ENCODE peak calls at places on chromosomes 1 and 21, in six cellular contexts. K is H9, P is SK-N-SH, E is astrocyte, Q is mammary epithelial cell, M is keratinocyte. X is an unnamed sample. For H3K4me1, the result is how much of the 10 kb centered on the place peaks cover.

GRCh38 chr1:89451011-89451410 is 73.6 kb upstream of the LRRC8B start:
- DNase-seq in M (no peak), Q (peak), E (peak), K (no peak), P (no peak), X (no peak)

GRCh38 chr1:233816348-233816747 is 88.1 kb upstream of the SLC35F3 start:
- DNase-seq in M (no peak), K (no peak), E (no peak), P (peak), Q (no peak), X (no peak)

GRCh38 chr1:29133861-29134694 is 10.4 kb upstream of the TMEM200B start:
- DNase-seq in P (peak), M (no peak), E (no peak), Q (no peak), K (no peak), X (no peak)

GRCh38 chr1:157540160-157540748 is 12.1 kb downstream of the FCRL5 start:
- DNase-seq in P (no peak), K (peak), Q (no peak), M (no peak), E (no peak), X (no peak)

GRCh38 chr1:1597275-1597930 is 2.5 kb downstream of the FNDC10 start:
- DNase-seq in M (no peak), Q (no peak), K (peak), E (no peak), P (peak), X (no peak)

GRCh38 chr21:14403681-14404318 is 20.9 kb upstream of the HSPA13 start:
- DNase-seq in E (peak), Q (peak), K (no peak), P (peak), M (no peak), X (no peak)

GRCh38 chr21:26835714-26836265 is 9.4 kb downstream of the ADAMTS1 start:
- DNase-seq in P (no peak), K (no peak), M (no peak), E (no peak), Q (peak), X (no peak)

GRCh38 chr1:44484155-44484688 is 79.2 kb downstream of the RNF220 start:
- DNase-seq in E (peak), P (no peak), M (no peak), Q (peak), K (peak), X (no peak)

GRCh38 chr1:9022773-9023172 is 3.5 kb downstream of the SLC2A7 start:
- DNase-seq in Q (no peak), P (no peak), E (no peak), K (no peak), M (no peak), X (no peak)

GRCh38 chr21:16071761-16072160 is 342.0 kb downstream of the USP25 start:
- DNase-seq in Q (no peak), P (no peak), K (no peak), M (no peak), E (no peak), X (no peak)

GRCh38 chr1:91774520-91775203 is 111.3 kb downstream of the TGFBR3 start:
- DNase-seq in E (peak), P (no peak), M (no peak), Q (no peak), K (no peak), X (no peak)

GRCh38 chr1:82542766-82543165 is 742.0 kb downstream of the ADGRL2 start:
- DNase-seq in E (peak), M (no peak), K (no peak), P (no peak), Q (no peak), X (no peak)

GRCh38 chr1:199308349-199308846 is 669.6 kb downstream of the PTPRC start:
- DNase-seq in E (no peak), Q (no peak), P (no peak), M (no peak), K (no peak), X (no peak)

GRCh38 chr1:20035114-20035513 is 34.9 kb upstream of the PLA2G5 start:
- DNase-seq in Q (no peak), P (no peak), M (no peak), K (no peak), E (no peak), X (no peak)

GRCh38 chr1:247471445-247472016 is 13.6 kb upstream of the OR2B11 start:
- DNase-seq in M (no peak), K (no peak), P (no peak), E (no peak), Q (no peak), X (no peak)

GRCh38 chr1:81869286-81869685 is 68.6 kb downstream of the ADGRL2 start:
- DNase-seq in M (no peak), K (no peak), P (no peak), Q (no peak), E (no peak), X (no peak)

GRCh38 chr1:206110820-206111219 is 6.4 kb downstream of the AVPR1B start:
- DNase-seq in K (no peak), M (no peak), E (no peak), P (no peak), Q (no peak), X (no peak)

GRCh38 chr1:47232187-47232874 is at the start of gene TAL1:
- DNase-seq in K (no peak), Q (no peak), E (no peak), P (peak), M (no peak), X (no peak)

GRCh38 chr1:90730247-90731022 is 13.3 kb upstream of the BARHL2 start:
- DNase-seq in M (no peak), E (no peak), Q (no peak), P (peak), K (peak), X (no peak)

GRCh38 chr1:111948209-111949131 is 41.0 kb downstream of the KCND3 start:
- DNase-seq in Q (peak), K (no peak), E (peak), P (peak), M (peak), X (no peak)

GRCh38 chr1:79004916-79005315 is 1.6 kb downstream of the ADGRL4 start:
- DNase-seq in Q (no peak), P (no peak), K (no peak), M (no peak), E (no peak), X (no peak)

GRCh38 chr21:15140321-15141019 is 75.7 kb upstream of the NRIP1 start:
- DNase-seq in P (no peak), M (no peak), Q (no peak), E (no peak), K (no peak), X (no peak)

GRCh38 chr1:40936878-40937484 is 42.5 kb upstream of the CTPS1 start:
- DNase-seq in M (no peak), P (no peak), Q (no peak), K (no peak), E (no peak), X (no peak)

GRCh38 chr21:45479691-45480675 is 62.3 kb downstream of the SLC19A1 start:
- DNase-seq in K (no peak), Q (no peak), E (no peak), M (no peak), P (no peak), X (no peak)
- H3K4me1 ChIP-seq in K (under half), Q (under half), E (under half), M (under half), P (under half), X (under half)

GRCh38 chr1:188903241-188903640 is 1574.4 kb downstream of the BRINP3 start:
- DNase-seq in P (no peak), E (no peak), Q (no peak), M (no peak), K (no peak), X (no peak)
- TF ChIP-seq CTCF in P (no peak), E (no peak), Q (no peak), M (no peak), K (no peak), X (no peak)

DNA sequence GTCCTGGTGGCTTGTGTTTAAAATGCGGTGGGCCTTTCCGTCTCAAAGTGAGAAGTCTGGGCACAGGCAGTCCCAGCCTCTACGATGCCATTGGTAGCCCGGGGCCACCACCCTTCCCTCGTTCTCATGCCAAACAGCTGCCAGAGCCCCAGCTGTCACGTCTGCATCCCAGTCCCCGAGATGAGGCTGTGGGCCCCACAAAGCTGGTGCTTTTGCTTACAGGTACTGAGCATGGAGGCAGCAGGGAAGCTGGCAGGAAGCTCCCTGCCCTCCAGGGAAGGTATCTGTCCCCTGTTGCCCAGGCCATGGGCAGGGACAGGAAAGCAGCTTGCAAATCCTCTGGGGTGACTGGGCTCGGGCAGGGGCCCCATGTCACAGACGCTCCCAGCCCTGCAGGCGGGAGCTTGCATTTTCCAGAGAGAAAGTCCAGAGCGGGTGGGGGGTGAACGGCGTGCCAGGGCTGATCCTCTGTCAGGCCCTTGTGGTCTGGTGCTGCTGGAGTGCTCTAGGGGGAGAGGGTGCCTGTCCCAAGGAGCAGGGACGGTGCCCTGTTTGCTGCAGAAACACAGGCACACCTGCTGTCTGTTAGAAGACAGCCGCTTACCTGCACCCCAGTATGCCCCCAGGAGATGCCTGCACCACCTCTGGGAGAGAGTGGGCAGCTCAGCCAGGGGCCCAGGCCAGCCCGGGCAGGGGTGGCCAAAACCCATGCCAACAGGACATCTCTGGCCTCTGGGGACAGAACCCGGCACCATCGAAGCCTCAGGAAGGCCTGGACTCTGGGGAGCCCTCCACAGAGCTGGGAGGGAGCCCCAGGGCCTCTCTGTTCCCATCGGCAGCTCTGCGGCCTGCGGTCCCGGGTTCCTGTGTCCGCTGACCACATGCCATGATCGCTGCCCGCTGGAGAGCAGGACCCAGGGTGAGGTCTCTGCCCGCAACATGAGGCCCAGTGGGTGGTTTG is 45.9 kb downstream of the SLX9 start:
- DNase-seq in K (no peak), M (no peak), E (no peak), P (peak), Q (no peak), X (no peak)
- H2AFZ ChIP-seq in K (no peak), M (no peak), E (no peak), P (no peak), Q (no peak), X (no peak)

DNA sequence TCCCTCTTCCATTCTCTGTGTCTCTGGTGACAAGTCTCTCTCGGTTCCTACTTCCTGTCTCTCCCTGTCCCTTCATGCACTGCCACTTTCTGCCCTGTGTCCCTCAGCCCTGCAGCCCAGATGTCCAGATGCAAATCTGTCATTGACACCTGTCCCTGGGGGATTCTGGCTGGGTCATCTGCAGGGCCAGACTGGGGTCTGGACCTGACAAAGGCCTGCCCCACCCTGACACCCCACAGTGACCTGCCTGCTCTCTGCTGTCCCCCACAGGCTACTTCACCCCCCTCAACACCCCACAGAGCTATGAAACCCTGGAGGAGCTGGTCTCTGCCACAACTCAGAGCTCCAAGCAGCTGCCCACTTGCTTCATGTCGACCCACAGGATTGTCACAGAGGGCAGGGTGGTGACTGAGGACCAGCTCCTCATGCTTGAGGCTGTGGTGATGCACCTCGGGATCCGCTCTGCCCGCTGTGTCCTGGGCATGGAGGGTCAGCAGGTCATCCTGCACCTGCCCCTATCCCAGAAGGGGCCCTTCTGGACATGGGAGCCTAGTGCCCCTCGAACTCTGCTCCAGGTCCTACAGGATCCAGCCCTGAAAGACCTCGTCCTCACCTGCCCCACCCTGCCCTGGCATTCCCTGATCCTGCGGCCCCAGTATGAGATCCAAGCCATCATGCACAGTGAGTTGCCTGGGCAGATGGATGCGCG is 7.2 kb downstream of the THEMIS2 start:
- DNase-seq in P (peak), E (no peak), K (no peak), Q (no peak), M (no peak), X (no peak)
- H3K4me1 ChIP-seq in P (under half), E (under half), K (under half), Q (under half), M (under half), X (under half)

GRCh38 chr21:45406801-45407628 is 2.0 kb downstream of the COL18A1 start:
- DNase-seq in M (no peak), P (no peak), E (no peak), K (peak), Q (no peak), X (no peak)
- TF ChIP-seq CTCF in M (no peak), P (no peak), E (no peak), K (peak), Q (no peak), X (no peak)

DNA sequence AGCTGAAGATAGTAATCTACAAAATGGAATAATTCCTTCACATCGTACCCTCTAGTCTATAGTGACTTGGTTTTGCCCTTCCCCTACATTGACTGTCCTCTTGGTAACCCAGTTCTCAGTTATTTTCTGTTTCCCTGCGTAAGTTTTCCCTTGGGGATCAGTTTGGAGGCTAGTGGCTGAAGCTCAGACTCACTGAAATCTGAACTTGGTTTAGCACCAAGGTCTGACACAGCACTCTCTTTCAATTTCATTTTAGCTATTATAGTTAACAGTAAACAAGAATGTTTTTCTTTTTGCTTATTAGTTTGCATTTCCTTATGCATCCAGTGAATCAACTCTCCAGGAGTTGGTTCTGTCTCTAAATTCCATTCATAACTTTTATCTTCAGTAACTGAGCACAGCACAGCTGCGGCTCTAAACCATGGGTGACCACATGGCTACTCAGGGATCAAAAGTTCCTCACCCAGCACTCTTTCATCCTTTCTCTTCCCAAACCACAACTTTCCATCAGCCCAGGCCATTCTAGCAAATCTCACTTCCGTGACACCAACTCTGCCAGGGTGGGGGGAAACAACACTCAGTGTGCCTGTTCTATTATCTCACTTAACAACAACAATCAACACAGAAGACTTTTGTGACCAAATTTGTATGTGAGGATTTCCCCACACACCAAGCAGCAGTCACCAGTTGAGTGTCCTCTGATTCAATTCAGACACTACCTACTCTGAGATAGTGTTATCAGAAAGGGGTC is 17.6 kb upstream of the IFI6 start:
- DNase-seq in E (peak), K (no peak), Q (no peak), P (no peak), M (no peak), X (no peak)
- H2AFZ ChIP-seq in E (peak), K (no peak), Q (no peak), P (no peak), M (no peak), X (no peak)

DNA sequence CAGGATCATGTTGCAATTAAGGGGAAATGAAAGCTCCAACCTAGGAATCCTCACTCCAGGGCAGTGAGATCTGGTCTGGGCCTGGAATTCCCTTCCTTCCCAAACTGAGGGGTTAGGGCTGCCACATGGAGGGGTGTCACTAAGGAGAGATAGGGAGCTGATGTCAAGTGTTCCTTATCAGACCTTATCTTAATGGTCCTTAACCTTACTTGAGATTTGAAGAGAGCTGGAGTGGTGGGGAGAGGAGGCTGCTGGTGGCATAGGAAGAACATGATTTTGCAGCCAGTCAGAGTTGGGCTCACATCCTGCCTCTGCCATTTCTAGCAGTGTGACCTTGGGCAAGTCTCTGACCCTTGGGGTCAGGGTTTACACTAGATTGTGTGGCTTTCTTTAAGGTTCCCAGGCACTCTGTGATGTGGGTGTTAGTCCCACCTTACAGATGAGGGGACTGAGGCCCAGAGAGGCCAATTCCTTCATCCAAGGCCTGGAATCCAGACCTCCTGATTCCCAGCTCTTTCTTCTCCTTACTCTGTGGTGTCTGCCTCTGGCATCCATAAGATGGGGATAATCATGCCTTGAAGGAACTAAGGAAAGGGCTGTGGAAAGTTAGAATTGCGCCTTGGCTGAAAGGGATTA is 56.3 kb upstream of the SYNC start:
- DNase-seq in P (no peak), E (no peak), M (no peak), Q (no peak), K (no peak), X (no peak)
- H3K4me1 ChIP-seq in P (under half), E (half or more), M (half or more), Q (half or more), K (under half), X (half or more)

X was measured in PC-9.